ENCODE peak calls at places on chromosomes 7 and 10, in eight cellular contexts. A is Panc1, Z is vagina, O is transverse colon, E is suprapubic skin, K is stomach, W is HCT116, J is esophagus muscularis mucosa. Y is an unnamed sample.

GRCh38 chr7:89002942-89003618 is 207.5 kb upstream of the TEX47 start:
- DNase-seq in A (no peak), Z (no peak), O (no peak), E (no peak), K (no peak), W (no peak), J (no peak), Y (no peak)

GRCh38 chr10:88820990-88821389 is 18.5 kb downstream of the LIPM start:
- DNase-seq in A (no peak), Z (no peak), O (no peak), E (no peak), K (no peak), W (no peak), J (no peak), Y (no peak)

GRCh38 chr7:22569586-22570321 is 69.8 kb upstream of the STEAP1B start:
- DNase-seq in A (no peak), Z (no peak), O (peak; percentile 25), E (no peak), K (no peak), W (no peak), J (peak; percentile 66), Y (no peak)

GRCh38 chr10:17453035-17453376 is 1.4 kb downstream of the ST8SIA6 start:
- DNase-seq in A (no peak), Z (no peak), O (no peak), E (no peak), K (no peak), W (no peak), J (no peak), Y (no peak)

GRCh38 chr10:92150798-92151197 is 140.1 kb downstream of the CPEB3 start:
- DNase-seq in A (no peak), Z (no peak), O (no peak), E (no peak), K (no peak), W (no peak), J (no peak), Y (no peak)

GRCh38 chr7:2417981-2418481 is 14.6 kb downstream of the CHST12 start:
- DNase-seq in A (no peak), Z (no peak), O (no peak), E (no peak), K (no peak), W (no peak), J (no peak), Y (no peak)

GRCh38 chr7:42237891-42238531 is 1.0 kb upstream of the GLI3 start:
- DNase-seq in A (no peak), Z (no peak), O (peak; percentile 49), E (peak; percentile 89), K (no peak), W (no peak), J (no peak), Y (peak; percentile 53)

GRCh38 chr10:52703451-52703850 is 69.1 kb downstream of the MBL2 start:
- DNase-seq in A (no peak), Z (no peak), O (no peak), E (no peak), K (no peak), W (no peak), J (no peak), Y (no peak)

GRCh38 chr7:74395745-74396311 is 57.9 kb upstream of the GTF2IRD1 start:
- DNase-seq in A (no peak), Z (no peak), O (no peak), E (peak; percentile 17), K (no peak), W (no peak), J (no peak), Y (no peak)

GRCh38 chr10:21208666-21209316 is 311.7 kb upstream of the NEBL start:
- DNase-seq in A (no peak), Z (no peak), O (no peak), E (no peak), K (no peak), W (no peak), J (peak; percentile 66), Y (no peak)

GRCh38 chr10:70674560-70675495 is 2.5 kb downstream of the ADAMTS14 start:
- DNase-seq in A (no peak), Z (no peak), O (no peak), E (no peak), K (no peak), W (no peak), J (no peak), Y (no peak)

GRCh38 chr7:41029072-41029492 is 673.8 kb downstream of the INHBA start:
- DNase-seq in A (peak; percentile 84), Z (no peak), O (no peak), E (no peak), K (no peak), W (peak; percentile 41), J (peak; percentile 55), Y (no peak)

GRCh38 chr7:41027428-41028115 is 675.3 kb downstream of the INHBA start:
- DNase-seq in A (no peak), Z (no peak), O (no peak), E (no peak), K (no peak), W (no peak), J (peak; percentile 55), Y (no peak)

GRCh38 chr7:41024126-41024525 is 678.8 kb downstream of the INHBA start:
- DNase-seq in A (no peak), Z (no peak), O (no peak), E (no peak), K (no peak), W (no peak), J (no peak), Y (no peak)

GRCh38 chr7:41030673-41031072 is 672.2 kb downstream of the INHBA start:
- DNase-seq in A (no peak), Z (no peak), O (no peak), E (no peak), K (no peak), W (no peak), J (peak; percentile 75), Y (no peak)

DNA sequence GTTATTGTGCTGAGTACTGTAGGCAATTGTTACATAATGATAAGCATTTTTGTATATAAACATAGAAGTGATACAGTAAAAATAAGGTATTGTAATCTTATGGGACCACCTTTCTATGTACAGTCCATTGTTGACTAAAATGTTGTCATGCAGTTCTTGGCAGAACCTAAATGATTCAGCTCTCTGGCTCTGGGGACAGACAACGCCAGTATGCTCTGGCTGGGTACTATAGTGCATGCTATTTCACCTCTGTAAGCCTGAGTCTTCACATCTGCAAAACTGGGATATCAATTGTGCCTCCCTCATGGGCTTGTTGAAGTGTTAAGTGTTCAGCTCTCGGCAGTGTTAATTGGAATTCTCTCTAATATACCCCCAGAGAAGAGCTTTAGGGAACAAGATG is 674.3 kb downstream of the INHBA start:
- DNase-seq in A (no peak), Z (no peak), O (no peak), E (no peak), K (no peak), W (no peak), J (no peak), Y (no peak)
- H3K9me3 ChIP-seq in A (no peaks in the 10 kb centered on the region), Z (no peaks in the 10 kb centered on the region), O (no peaks in the 10 kb centered on the region), E (no peaks in the 10 kb centered on the region), K (no peaks in the 10 kb centered on the region), W (no peaks in the 10 kb centered on the region), J (no peaks in the 10 kb centered on the region), Y (no peaks in the 10 kb centered on the region)

GRCh38 chr10:116723428-116724281 is 18.7 kb downstream of the HSPA12A start:
- DNase-seq in A (no peak), Z (no peak), O (no peak), E (no peak), K (no peak), W (no peak), J (no peak), Y (no peak)

GRCh38 chr10:116721048-116721897 is 21.1 kb downstream of the HSPA12A start:
- DNase-seq in A (no peak), Z (no peak), O (no peak), E (peak; percentile 26), K (no peak), W (no peak), J (no peak), Y (no peak)

GRCh38 chr10:116722736-116723427 is 19.5 kb downstream of the HSPA12A start:
- DNase-seq in A (no peak), Z (no peak), O (no peak), E (peak; percentile 31), K (no peak), W (no peak), J (no peak), Y (no peak)

GRCh38 chr10:116720241-116721047 is 21.9 kb downstream of the HSPA12A start:
- DNase-seq in A (no peak), Z (no peak), O (peak; percentile 27), E (peak; percentile 40), K (no peak), W (no peak), J (no peak), Y (no peak)

DNA sequence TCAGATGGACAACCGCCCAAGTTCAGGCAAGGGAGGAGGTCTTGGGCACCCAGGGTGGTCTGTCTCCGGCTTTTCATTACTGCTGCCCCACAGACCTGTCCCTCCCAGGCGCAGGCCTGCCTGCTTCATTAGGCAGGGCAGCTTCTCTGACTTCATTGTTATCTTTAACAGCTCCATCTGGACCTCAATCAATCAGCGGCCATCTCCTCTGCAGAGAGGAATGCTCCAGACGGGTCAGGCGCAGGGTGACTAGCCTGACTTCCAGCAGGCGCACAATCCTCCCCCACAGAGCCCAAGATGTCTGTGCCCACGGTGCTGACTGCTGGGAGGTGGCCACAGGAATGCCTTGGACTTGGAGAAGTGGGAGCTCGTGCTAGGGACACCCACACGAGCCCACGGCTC is 20.4 kb downstream of the HSPA12A start:
- DNase-seq in A (no peak), Z (no peak), O (no peak), E (peak; percentile 34), K (no peak), W (no peak), J (no peak), Y (no peak)
- H3K4me1 ChIP-seq in A (no peaks in the 10 kb centered on the region), Z (peaks cover 16% of the 10 kb centered on the region), O (peaks cover 13% of the 10 kb centered on the region), E (no peaks in the 10 kb centered on the region), K (peaks cover 11% of the 10 kb centered on the region), W (no peaks in the 10 kb centered on the region), J (peaks cover 27% of the 10 kb centered on the region), Y (no peaks in the 10 kb centered on the region)

DNA sequence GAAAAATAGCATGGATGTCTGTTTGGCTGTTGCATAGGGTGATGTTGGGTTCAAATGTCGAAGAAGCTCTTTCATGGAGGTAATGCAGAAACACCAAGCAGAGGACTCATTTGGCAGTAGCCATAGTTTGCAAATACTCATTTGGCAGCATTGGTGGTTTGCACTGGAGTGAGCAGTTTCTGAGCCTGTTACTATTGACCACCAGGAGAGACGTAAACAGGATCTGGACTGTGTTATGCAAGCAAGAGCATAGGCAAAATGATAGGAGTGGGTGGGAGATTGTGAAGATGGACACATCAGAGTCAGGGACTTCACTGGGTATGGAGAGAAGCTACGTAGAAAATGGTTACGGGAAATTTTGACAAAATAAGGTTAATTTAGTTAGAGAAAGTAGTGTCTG is 22.9 kb upstream of the A1CF start:
- DNase-seq in A (no peak), Z (no peak), O (no peak), E (no peak), K (no peak), W (no peak), J (no peak), Y (no peak)
- TF ChIP-seq POLR2AphosphoS5 in A (no peak), Z (no peak), O (no peak), E (no peak), K (no peak), W (no peak), J (no peak), Y (no peak)

DNA sequence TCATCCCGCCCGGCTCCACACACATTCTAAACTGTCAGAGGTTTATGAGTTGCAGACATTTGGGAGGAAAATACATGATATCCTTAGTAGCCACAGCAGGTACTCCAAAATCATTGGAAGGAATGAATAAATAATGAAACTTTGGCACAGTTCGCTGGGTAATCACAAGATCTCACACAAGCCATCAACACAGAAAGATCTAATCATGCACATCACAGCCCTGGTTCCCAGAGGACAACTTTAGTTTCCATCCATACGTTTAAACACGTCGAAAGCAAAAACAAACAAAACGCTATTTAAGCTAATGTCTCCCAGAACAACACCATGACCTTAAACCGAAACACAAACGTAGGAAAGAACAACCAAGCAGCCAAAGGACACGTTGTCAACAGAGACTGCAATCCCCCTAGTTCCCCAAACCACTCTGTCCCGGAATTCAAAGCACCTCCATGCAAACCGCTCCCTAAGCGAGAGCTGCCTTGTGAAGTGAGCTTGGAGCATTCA is 12.3 kb downstream of the SVIL start:
- DNase-seq in A (no peak), Z (no peak), O (no peak), E (no peak), K (peak; percentile 9), W (no peak), J (no peak), Y (no peak)
- H3K9me3 ChIP-seq in A (no peaks in the 10 kb centered on the region), Z (no peaks in the 10 kb centered on the region), O (no peaks in the 10 kb centered on the region), E (no peaks in the 10 kb centered on the region), K (no peaks in the 10 kb centered on the region), W (no peaks in the 10 kb centered on the region), J (no peaks in the 10 kb centered on the region), Y (no peaks in the 10 kb centered on the region)

Y was measured in prostate gland.